ENCODE peak calls at places on chromosomes 11 and 22, in seven cellular contexts. One of them, this sample, is unnamed.
A peak's percentile ranks its signal among the peaks of the same experiment; 100 is the strongest.

GRCh38 chr22:49814856-49815255 is 12.8 kb downstream of the BRD1 start:
- DNase-seq in astrocyte of the cerebellum: no peak
- DNase-seq in cardiac muscle cell: no peak
- DNase-seq in lung microvascular endothelial cell: no peak
- DNase-seq in activated naive CD8-positive, alpha-beta T cell treated with anti-CD3 and anti-CD28 coated beads, Interleukin-2, amount 10 ng/mL, durations not matched to agents 7 days and 5 days: no peak
- DNase-seq in T-helper 2 cell: no peak
- DNase-seq in posterior vena cava: no peak
- DNase-seq in this sample: no peak

GRCh38 chr11:12587333-12587997 is 86.8 kb upstream of the TEAD1 start:
- DNase-seq in astrocyte of the cerebellum: peak; percentile 13
- DNase-seq in cardiac muscle cell: peak; percentile 33
- DNase-seq in lung microvascular endothelial cell: peak; percentile 44
- DNase-seq in activated naive CD8-positive, alpha-beta T cell treated with anti-CD3 and anti-CD28 coated beads, Interleukin-2, amount 10 ng/mL, durations not matched to agents 7 days and 5 days: no peak
- DNase-seq in T-helper 2 cell: no peak
- DNase-seq in posterior vena cava: no peak
- DNase-seq in this sample: no peak

GRCh38 chr11:126313826-126314225 is 10.0 kb downstream of the DCPS start:
- DNase-seq in astrocyte of the cerebellum: no peak
- DNase-seq in cardiac muscle cell: no peak
- DNase-seq in lung microvascular endothelial cell: no peak
- DNase-seq in activated naive CD8-positive, alpha-beta T cell treated with anti-CD3 and anti-CD28 coated beads, Interleukin-2, amount 10 ng/mL, durations not matched to agents 7 days and 5 days: no peak
- DNase-seq in T-helper 2 cell: no peak
- DNase-seq in posterior vena cava: no peak
- DNase-seq in this sample: no peak

GRCh38 chr22:21771631-21771976 is 36.0 kb upstream of the YPEL1 start:
- DNase-seq in astrocyte of the cerebellum: no peak
- DNase-seq in cardiac muscle cell: no peak
- DNase-seq in lung microvascular endothelial cell: no peak
- DNase-seq in activated naive CD8-positive, alpha-beta T cell treated with anti-CD3 and anti-CD28 coated beads, Interleukin-2, amount 10 ng/mL, durations not matched to agents 7 days and 5 days: no peak
- DNase-seq in T-helper 2 cell: no peak
- DNase-seq in posterior vena cava: no peak
- DNase-seq in this sample: no peak

GRCh38 chr22:34111210-34111824 is 191.0 kb upstream of the LARGE1 start:
- DNase-seq in astrocyte of the cerebellum: no peak
- DNase-seq in cardiac muscle cell: peak; percentile 10
- DNase-seq in lung microvascular endothelial cell: peak; percentile 12
- DNase-seq in activated naive CD8-positive, alpha-beta T cell treated with anti-CD3 and anti-CD28 coated beads, Interleukin-2, amount 10 ng/mL, durations not matched to agents 7 days and 5 days: no peak
- DNase-seq in T-helper 2 cell: no peak
- DNase-seq in posterior vena cava: no peak
- DNase-seq in this sample: peak; percentile 64

GRCh38 chr11:130816941-130817607 is 99.2 kb downstream of the SNX19 start:
- DNase-seq in astrocyte of the cerebellum: no peak
- DNase-seq in cardiac muscle cell: no peak
- DNase-seq in lung microvascular endothelial cell: no peak
- DNase-seq in activated naive CD8-positive, alpha-beta T cell treated with anti-CD3 and anti-CD28 coated beads, Interleukin-2, amount 10 ng/mL, durations not matched to agents 7 days and 5 days: no peak
- DNase-seq in T-helper 2 cell: no peak
- DNase-seq in posterior vena cava: no peak
- DNase-seq in this sample: peak; percentile 69

GRCh38 chr22:50302041-50302541 is 5.4 kb downstream of the PLXNB2 start:
- DNase-seq in astrocyte of the cerebellum: no peak
- DNase-seq in cardiac muscle cell: peak; percentile 29
- DNase-seq in lung microvascular endothelial cell: no peak
- DNase-seq in activated naive CD8-positive, alpha-beta T cell treated with anti-CD3 and anti-CD28 coated beads, Interleukin-2, amount 10 ng/mL, durations not matched to agents 7 days and 5 days: no peak
- DNase-seq in T-helper 2 cell: no peak
- DNase-seq in posterior vena cava: no peak
- DNase-seq in this sample: no peak

GRCh38 chr11:1193326-1194230 is 29.3 kb upstream of the MUC5B start:
- DNase-seq in astrocyte of the cerebellum: no peak
- DNase-seq in cardiac muscle cell: no peak
- DNase-seq in lung microvascular endothelial cell: no peak
- DNase-seq in activated naive CD8-positive, alpha-beta T cell treated with anti-CD3 and anti-CD28 coated beads, Interleukin-2, amount 10 ng/mL, durations not matched to agents 7 days and 5 days: peak; percentile 18
- DNase-seq in T-helper 2 cell: no peak
- DNase-seq in posterior vena cava: peak; percentile 81
- DNase-seq in this sample: peak; percentile 52

GRCh38 chr11:116427903-116428637 is 344.7 kb downstream of the BUD13 start:
- DNase-seq in astrocyte of the cerebellum: no peak
- DNase-seq in cardiac muscle cell: peak; percentile 10
- DNase-seq in lung microvascular endothelial cell: no peak
- DNase-seq in activated naive CD8-positive, alpha-beta T cell treated with anti-CD3 and anti-CD28 coated beads, Interleukin-2, amount 10 ng/mL, durations not matched to agents 7 days and 5 days: no peak
- DNase-seq in T-helper 2 cell: no peak
- DNase-seq in posterior vena cava: no peak
- DNase-seq in this sample: no peak

GRCh38 chr11:69540118-69541000 is 58.9 kb downstream of the LINC01488 start:
- DNase-seq in astrocyte of the cerebellum: no peak
- DNase-seq in cardiac muscle cell: no peak
- DNase-seq in lung microvascular endothelial cell: peak; percentile 56
- DNase-seq in activated naive CD8-positive, alpha-beta T cell treated with anti-CD3 and anti-CD28 coated beads, Interleukin-2, amount 10 ng/mL, durations not matched to agents 7 days and 5 days: no peak
- DNase-seq in T-helper 2 cell: no peak
- DNase-seq in posterior vena cava: peak; percentile 62
- DNase-seq in this sample: peak; percentile 62

GRCh38 chr11:76657139-76657823 is 13.3 kb downstream of the LRRC32 start:
- DNase-seq in astrocyte of the cerebellum: no peak
- DNase-seq in cardiac muscle cell: no peak
- DNase-seq in lung microvascular endothelial cell: no peak
- DNase-seq in activated naive CD8-positive, alpha-beta T cell treated with anti-CD3 and anti-CD28 coated beads, Interleukin-2, amount 10 ng/mL, durations not matched to agents 7 days and 5 days: no peak
- DNase-seq in T-helper 2 cell: no peak
- DNase-seq in posterior vena cava: peak; percentile 77
- DNase-seq in this sample: peak; percentile 50

GRCh38 chr11:16154715-16155396 is 201.5 kb downstream of the SOX6 start:
- DNase-seq in astrocyte of the cerebellum: no peak
- DNase-seq in cardiac muscle cell: peak; percentile 10
- DNase-seq in lung microvascular endothelial cell: no peak
- DNase-seq in activated naive CD8-positive, alpha-beta T cell treated with anti-CD3 and anti-CD28 coated beads, Interleukin-2, amount 10 ng/mL, durations not matched to agents 7 days and 5 days: no peak
- DNase-seq in T-helper 2 cell: no peak
- DNase-seq in posterior vena cava: no peak
- DNase-seq in this sample: no peak

GRCh38 chr11:4848908-4849307 is at the start of gene OR51S1:
- DNase-seq in astrocyte of the cerebellum: no peak
- DNase-seq in cardiac muscle cell: no peak
- DNase-seq in lung microvascular endothelial cell: no peak
- DNase-seq in activated naive CD8-positive, alpha-beta T cell treated with anti-CD3 and anti-CD28 coated beads, Interleukin-2, amount 10 ng/mL, durations not matched to agents 7 days and 5 days: no peak
- DNase-seq in T-helper 2 cell: no peak
- DNase-seq in posterior vena cava: no peak
- DNase-seq in this sample: no peak

GRCh38 chr11:60924110-60924905 is at the start of gene TMEM132A:
- DNase-seq in astrocyte of the cerebellum: no peak
- DNase-seq in cardiac muscle cell: peak; percentile 71
- DNase-seq in lung microvascular endothelial cell: peak; percentile 79
- DNase-seq in activated naive CD8-positive, alpha-beta T cell treated with anti-CD3 and anti-CD28 coated beads, Interleukin-2, amount 10 ng/mL, durations not matched to agents 7 days and 5 days: peak; percentile 55
- DNase-seq in T-helper 2 cell: no peak
- DNase-seq in posterior vena cava: peak; percentile 88
- DNase-seq in this sample: no peak

GRCh38 chr11:86931965-86932332 is 23.2 kb downstream of the FZD4 start:
- DNase-seq in astrocyte of the cerebellum: no peak
- DNase-seq in cardiac muscle cell: peak; percentile 42
- DNase-seq in lung microvascular endothelial cell: peak; percentile 66
- DNase-seq in activated naive CD8-positive, alpha-beta T cell treated with anti-CD3 and anti-CD28 coated beads, Interleukin-2, amount 10 ng/mL, durations not matched to agents 7 days and 5 days: no peak
- DNase-seq in T-helper 2 cell: no peak
- DNase-seq in posterior vena cava: no peak
- DNase-seq in this sample: no peak

GRCh38 chr11:131977231-131977630 is 606.8 kb downstream of the NTM start:
- DNase-seq in astrocyte of the cerebellum: peak; percentile 19
- DNase-seq in cardiac muscle cell: no peak
- DNase-seq in lung microvascular endothelial cell: no peak
- DNase-seq in activated naive CD8-positive, alpha-beta T cell treated with anti-CD3 and anti-CD28 coated beads, Interleukin-2, amount 10 ng/mL, durations not matched to agents 7 days and 5 days: no peak
- DNase-seq in T-helper 2 cell: no peak
- DNase-seq in posterior vena cava: no peak
- DNase-seq in this sample: no peak

GRCh38 chr11:86122773-86123172 is 53.9 kb upstream of the PICALM start:
- DNase-seq in astrocyte of the cerebellum: no peak
- DNase-seq in cardiac muscle cell: no peak
- DNase-seq in lung microvascular endothelial cell: no peak
- DNase-seq in activated naive CD8-positive, alpha-beta T cell treated with anti-CD3 and anti-CD28 coated beads, Interleukin-2, amount 10 ng/mL, durations not matched to agents 7 days and 5 days: no peak
- DNase-seq in T-helper 2 cell: no peak
- DNase-seq in posterior vena cava: no peak
- DNase-seq in this sample: no peak

GRCh38 chr22:37154925-37155712 is 5.4 kb upstream of the IL2RB start:
- DNase-seq in astrocyte of the cerebellum: no peak
- DNase-seq in cardiac muscle cell: peak; percentile 33
- DNase-seq in lung microvascular endothelial cell: peak; percentile 16
- DNase-seq in activated naive CD8-positive, alpha-beta T cell treated with anti-CD3 and anti-CD28 coated beads, Interleukin-2, amount 10 ng/mL, durations not matched to agents 7 days and 5 days: no peak
- DNase-seq in T-helper 2 cell: no peak
- DNase-seq in posterior vena cava: no peak
- DNase-seq in this sample: no peak

GRCh38 chr11:126336065-126336464 is 19.4 kb upstream of the ST3GAL4 start:
- DNase-seq in astrocyte of the cerebellum: no peak
- DNase-seq in cardiac muscle cell: no peak
- DNase-seq in lung microvascular endothelial cell: peak; percentile 56
- DNase-seq in activated naive CD8-positive, alpha-beta T cell treated with anti-CD3 and anti-CD28 coated beads, Interleukin-2, amount 10 ng/mL, durations not matched to agents 7 days and 5 days: no peak
- DNase-seq in T-helper 2 cell: peak; percentile 58
- DNase-seq in posterior vena cava: peak; percentile 23
- DNase-seq in this sample: no peak

GRCh38 chr22:24775769-24776492 is 1.4 kb upstream of the PIWIL3 start:
- DNase-seq in astrocyte of the cerebellum: no peak
- DNase-seq in cardiac muscle cell: peak; percentile 29
- DNase-seq in lung microvascular endothelial cell: no peak
- DNase-seq in activated naive CD8-positive, alpha-beta T cell treated with anti-CD3 and anti-CD28 coated beads, Interleukin-2, amount 10 ng/mL, durations not matched to agents 7 days and 5 days: no peak
- DNase-seq in T-helper 2 cell: no peak
- DNase-seq in posterior vena cava: no peak
- DNase-seq in this sample: no peak

GRCh38 chr22:29555065-29555644 is 1.6 kb upstream of the THOC5 start:
- DNase-seq in astrocyte of the cerebellum: peak; percentile 12
- DNase-seq in cardiac muscle cell: no peak
- DNase-seq in lung microvascular endothelial cell: no peak
- DNase-seq in activated naive CD8-positive, alpha-beta T cell treated with anti-CD3 and anti-CD28 coated beads, Interleukin-2, amount 10 ng/mL, durations not matched to agents 7 days and 5 days: no peak
- DNase-seq in T-helper 2 cell: no peak
- DNase-seq in posterior vena cava: no peak
- DNase-seq in this sample: no peak

GRCh38 chr11:32890843-32891656 is 1.6 kb upstream of the QSER1 start:
- DNase-seq in astrocyte of the cerebellum: no peak
- DNase-seq in cardiac muscle cell: no peak
- DNase-seq in lung microvascular endothelial cell: no peak
- DNase-seq in activated naive CD8-positive, alpha-beta T cell treated with anti-CD3 and anti-CD28 coated beads, Interleukin-2, amount 10 ng/mL, durations not matched to agents 7 days and 5 days: no peak
- DNase-seq in T-helper 2 cell: no peak
- DNase-seq in posterior vena cava: no peak
- DNase-seq in this sample: no peak

GRCh38 chr11:100830295-100830694 is 143.2 kb downstream of the ARHGAP42 start:
- DNase-seq in astrocyte of the cerebellum: peak; percentile 34
- DNase-seq in cardiac muscle cell: peak; percentile 40
- DNase-seq in lung microvascular endothelial cell: no peak
- DNase-seq in activated naive CD8-positive, alpha-beta T cell treated with anti-CD3 and anti-CD28 coated beads, Interleukin-2, amount 10 ng/mL, durations not matched to agents 7 days and 5 days: no peak
- DNase-seq in T-helper 2 cell: no peak
- DNase-seq in posterior vena cava: no peak
- DNase-seq in this sample: no peak

GRCh38 chr22:35587447-35587870 is 29.7 kb downstream of the MB start:
- DNase-seq in astrocyte of the cerebellum: no peak
- DNase-seq in cardiac muscle cell: no peak
- DNase-seq in lung microvascular endothelial cell: no peak
- DNase-seq in activated naive CD8-positive, alpha-beta T cell treated with anti-CD3 and anti-CD28 coated beads, Interleukin-2, amount 10 ng/mL, durations not matched to agents 7 days and 5 days: no peak
- DNase-seq in T-helper 2 cell: no peak
- DNase-seq in posterior vena cava: no peak
- DNase-seq in this sample: peak; percentile 86

GRCh38 chr11:3043315-3043871 is 13.8 kb downstream of the CARS1 start:
- DNase-seq in astrocyte of the cerebellum: no peak
- DNase-seq in cardiac muscle cell: peak; percentile 53
- DNase-seq in lung microvascular endothelial cell: peak; percentile 41
- DNase-seq in activated naive CD8-positive, alpha-beta T cell treated with anti-CD3 and anti-CD28 coated beads, Interleukin-2, amount 10 ng/mL, durations not matched to agents 7 days and 5 days: no peak
- DNase-seq in T-helper 2 cell: no peak
- DNase-seq in posterior vena cava: peak; percentile 91
- DNase-seq in this sample: peak; percentile 94

GRCh38 chr11:85884581-85885021 is 29.4 kb downstream of the CCDC83 start:
- DNase-seq in astrocyte of the cerebellum: no peak
- DNase-seq in cardiac muscle cell: peak; percentile 7
- DNase-seq in lung microvascular endothelial cell: no peak
- DNase-seq in activated naive CD8-positive, alpha-beta T cell treated with anti-CD3 and anti-CD28 coated beads, Interleukin-2, amount 10 ng/mL, durations not matched to agents 7 days and 5 days: no peak
- DNase-seq in T-helper 2 cell: no peak
- DNase-seq in posterior vena cava: no peak
- DNase-seq in this sample: no peak

GRCh38 chr11:96755209-96755608 is 365.4 kb downstream of the JRKL start:
- DNase-seq in astrocyte of the cerebellum: no peak
- DNase-seq in cardiac muscle cell: no peak
- DNase-seq in lung microvascular endothelial cell: no peak
- DNase-seq in activated naive CD8-positive, alpha-beta T cell treated with anti-CD3 and anti-CD28 coated beads, Interleukin-2, amount 10 ng/mL, durations not matched to agents 7 days and 5 days: no peak
- DNase-seq in T-helper 2 cell: no peak
- DNase-seq in posterior vena cava: no peak
- DNase-seq in this sample: no peak

GRCh38 chr22:20494978-20495860 is at the start of gene KLHL22:
- DNase-seq in astrocyte of the cerebellum: no peak
- DNase-seq in cardiac muscle cell: no peak
- DNase-seq in lung microvascular endothelial cell: peak; percentile 47
- DNase-seq in activated naive CD8-positive, alpha-beta T cell treated with anti-CD3 and anti-CD28 coated beads, Interleukin-2, amount 10 ng/mL, durations not matched to agents 7 days and 5 days: no peak
- DNase-seq in T-helper 2 cell: peak; percentile 18
- DNase-seq in posterior vena cava: peak; percentile 85
- DNase-seq in this sample: peak; percentile 73

GRCh38 chr11:62593434-62594044 is 2.2 kb upstream of the TUT1 start:
- DNase-seq in astrocyte of the cerebellum: no peak
- DNase-seq in cardiac muscle cell: peak; percentile 86
- DNase-seq in lung microvascular endothelial cell: peak; percentile 80
- DNase-seq in activated naive CD8-positive, alpha-beta T cell treated with anti-CD3 and anti-CD28 coated beads, Interleukin-2, amount 10 ng/mL, durations not matched to agents 7 days and 5 days: peak; percentile 82
- DNase-seq in T-helper 2 cell: peak; percentile 63
- DNase-seq in posterior vena cava: peak; percentile 92
- DNase-seq in this sample: peak; percentile 90

GRCh38 chr11:108498046-108498815 is at the start of gene POGLUT3:
- DNase-seq in astrocyte of the cerebellum: no peak
- DNase-seq in cardiac muscle cell: peak; percentile 71
- DNase-seq in lung microvascular endothelial cell: peak; percentile 66
- DNase-seq in activated naive CD8-positive, alpha-beta T cell treated with anti-CD3 and anti-CD28 coated beads, Interleukin-2, amount 10 ng/mL, durations not matched to agents 7 days and 5 days: peak; percentile 77
- DNase-seq in T-helper 2 cell: peak; percentile 26
- DNase-seq in posterior vena cava: peak; percentile 87
- DNase-seq in this sample: peak; percentile 85

GRCh38 chr11:13955971-13956421 is 6.5 kb upstream of the SPON1 start:
- DNase-seq in astrocyte of the cerebellum: peak; percentile 63
- DNase-seq in cardiac muscle cell: peak; percentile 84
- DNase-seq in lung microvascular endothelial cell: peak; percentile 76
- DNase-seq in activated naive CD8-positive, alpha-beta T cell treated with anti-CD3 and anti-CD28 coated beads, Interleukin-2, amount 10 ng/mL, durations not matched to agents 7 days and 5 days: peak; percentile 39
- DNase-seq in T-helper 2 cell: peak; percentile 39
- DNase-seq in posterior vena cava: no peak
- DNase-seq in this sample: peak; percentile 83

This sample was measured in sigmoid colon.